ENCODE peak calls at places on chromosomes 7 and 10, in nine cellular contexts. One of them, this sample, is unnamed.

GRCh38 chr7:46123-46829 is 146.1 kb upstream of the FAM20C start:
- DNase-seq in stimulated activated CD4-positive, alpha-beta T cell treated with anti-CD3 and anti-CD28 coated beads, Interleukin-2, amount 100 ng/mL, for 24 hours: no peak
- DNase-seq in fibroblast of mammary gland: no peak
- DNase-seq in caudate nucleus: no peak
- DNase-seq in NB4: no peak
- DNase-seq in cerebellar nuclear complex: no peak
- DNase-seq in CMK: no peak
- DNase-seq in lung microvascular endothelial cell: no peak
- DNase-seq in AG04450: no peak
- DNase-seq in this sample: no peak

GRCh38 chr7:35993663-35994622 is 159.1 kb upstream of the EEPD1 start:
- DNase-seq in NB4: no peak
- DNase-seq in caudate nucleus: no peak
- DNase-seq in fibroblast of mammary gland: peak
- DNase-seq in cerebellar nuclear complex: no peak
- DNase-seq in AG04450: no peak
- DNase-seq in stimulated activated CD4-positive, alpha-beta T cell treated with anti-CD3 and anti-CD28 coated beads, Interleukin-2, amount 100 ng/mL, for 24 hours: no peak
- DNase-seq in CMK: no peak
- DNase-seq in lung microvascular endothelial cell: peak
- DNase-seq in this sample: peak

GRCh38 chr10:73183882-73184281 is 16.0 kb downstream of the FAM149B1 start:
- DNase-seq in CMK: no peak
- DNase-seq in stimulated activated CD4-positive, alpha-beta T cell treated with anti-CD3 and anti-CD28 coated beads, Interleukin-2, amount 100 ng/mL, for 24 hours: no peak
- DNase-seq in caudate nucleus: no peak
- DNase-seq in lung microvascular endothelial cell: no peak
- DNase-seq in fibroblast of mammary gland: peak
- DNase-seq in AG04450: no peak
- DNase-seq in cerebellar nuclear complex: no peak
- DNase-seq in NB4: no peak
- DNase-seq in this sample: peak

GRCh38 chr7:120799813-120800483 is 58.0 kb downstream of the TSPAN12 start:
- DNase-seq in AG04450: no peak
- DNase-seq in cerebellar nuclear complex: no peak
- DNase-seq in CMK: no peak
- DNase-seq in fibroblast of mammary gland: no peak
- DNase-seq in stimulated activated CD4-positive, alpha-beta T cell treated with anti-CD3 and anti-CD28 coated beads, Interleukin-2, amount 100 ng/mL, for 24 hours: no peak
- DNase-seq in lung microvascular endothelial cell: no peak
- DNase-seq in caudate nucleus: no peak
- DNase-seq in NB4: no peak
- DNase-seq in this sample: no peak

GRCh38 chr10:82811621-82812020 is 936.6 kb downstream of the NRG3 start:
- DNase-seq in CMK: no peak
- DNase-seq in cerebellar nuclear complex: no peak
- DNase-seq in fibroblast of mammary gland: peak
- DNase-seq in NB4: peak
- DNase-seq in caudate nucleus: no peak
- DNase-seq in lung microvascular endothelial cell: peak
- DNase-seq in stimulated activated CD4-positive, alpha-beta T cell treated with anti-CD3 and anti-CD28 coated beads, Interleukin-2, amount 100 ng/mL, for 24 hours: no peak
- DNase-seq in AG04450: no peak
- DNase-seq in this sample: peak

GRCh38 chr10:74056081-74056818 is 58.3 kb downstream of the VCL start:
- DNase-seq in CMK: no peak
- DNase-seq in fibroblast of mammary gland: peak
- DNase-seq in cerebellar nuclear complex: no peak
- DNase-seq in caudate nucleus: no peak
- DNase-seq in NB4: no peak
- DNase-seq in stimulated activated CD4-positive, alpha-beta T cell treated with anti-CD3 and anti-CD28 coated beads, Interleukin-2, amount 100 ng/mL, for 24 hours: peak
- DNase-seq in AG04450: peak
- DNase-seq in lung microvascular endothelial cell: peak
- DNase-seq in this sample: peak

GRCh38 chr10:3292601-3293000 is 120.0 kb upstream of the PITRM1 start:
- DNase-seq in lung microvascular endothelial cell: peak
- DNase-seq in fibroblast of mammary gland: peak
- DNase-seq in AG04450: no peak
- DNase-seq in caudate nucleus: no peak
- DNase-seq in cerebellar nuclear complex: no peak
- DNase-seq in NB4: no peak
- DNase-seq in stimulated activated CD4-positive, alpha-beta T cell treated with anti-CD3 and anti-CD28 coated beads, Interleukin-2, amount 100 ng/mL, for 24 hours: no peak
- DNase-seq in CMK: no peak
- DNase-seq in this sample: peak

GRCh38 chr7:123398931-123399330 is 135.5 kb downstream of the IQUB start:
- DNase-seq in caudate nucleus: no peak
- DNase-seq in lung microvascular endothelial cell: no peak
- DNase-seq in NB4: no peak
- DNase-seq in fibroblast of mammary gland: no peak
- DNase-seq in stimulated activated CD4-positive, alpha-beta T cell treated with anti-CD3 and anti-CD28 coated beads, Interleukin-2, amount 100 ng/mL, for 24 hours: no peak
- DNase-seq in cerebellar nuclear complex: no peak
- DNase-seq in CMK: no peak
- DNase-seq in AG04450: no peak
- DNase-seq in this sample: no peak

GRCh38 chr10:76317078-76317477 is 885.7 kb downstream of the LRMDA start:
- DNase-seq in lung microvascular endothelial cell: no peak
- DNase-seq in cerebellar nuclear complex: no peak
- DNase-seq in stimulated activated CD4-positive, alpha-beta T cell treated with anti-CD3 and anti-CD28 coated beads, Interleukin-2, amount 100 ng/mL, for 24 hours: no peak
- DNase-seq in caudate nucleus: no peak
- DNase-seq in CMK: no peak
- DNase-seq in fibroblast of mammary gland: no peak
- DNase-seq in AG04450: no peak
- DNase-seq in NB4: no peak
- DNase-seq in this sample: no peak

GRCh38 chr7:151795168-151795754 is 81.7 kb downstream of the PRKAG2 start:
- DNase-seq in CMK: no peak
- DNase-seq in caudate nucleus: no peak
- DNase-seq in lung microvascular endothelial cell: no peak
- DNase-seq in cerebellar nuclear complex: no peak
- DNase-seq in AG04450: no peak
- DNase-seq in stimulated activated CD4-positive, alpha-beta T cell treated with anti-CD3 and anti-CD28 coated beads, Interleukin-2, amount 100 ng/mL, for 24 hours: peak
- DNase-seq in fibroblast of mammary gland: no peak
- DNase-seq in NB4: no peak
- DNase-seq in this sample: no peak

GRCh38 chr7:14551326-14551725 is 351.2 kb downstream of the DGKB start:
- DNase-seq in AG04450: no peak
- DNase-seq in stimulated activated CD4-positive, alpha-beta T cell treated with anti-CD3 and anti-CD28 coated beads, Interleukin-2, amount 100 ng/mL, for 24 hours: no peak
- DNase-seq in lung microvascular endothelial cell: no peak
- DNase-seq in cerebellar nuclear complex: no peak
- DNase-seq in NB4: no peak
- DNase-seq in fibroblast of mammary gland: no peak
- DNase-seq in caudate nucleus: no peak
- DNase-seq in CMK: no peak
- DNase-seq in this sample: no peak

GRCh38 chr7:15652776-15653290 is 33.6 kb downstream of the MEOX2 start:
- DNase-seq in stimulated activated CD4-positive, alpha-beta T cell treated with anti-CD3 and anti-CD28 coated beads, Interleukin-2, amount 100 ng/mL, for 24 hours: no peak
- DNase-seq in AG04450: no peak
- DNase-seq in lung microvascular endothelial cell: peak
- DNase-seq in cerebellar nuclear complex: no peak
- DNase-seq in caudate nucleus: no peak
- DNase-seq in fibroblast of mammary gland: peak
- DNase-seq in NB4: no peak
- DNase-seq in CMK: no peak
- DNase-seq in this sample: no peak

GRCh38 chr7:5488286-5488878 is 64.7 kb upstream of the TNRC18 start:
- DNase-seq in CMK: no peak
- DNase-seq in cerebellar nuclear complex: no peak
- DNase-seq in fibroblast of mammary gland: no peak
- DNase-seq in stimulated activated CD4-positive, alpha-beta T cell treated with anti-CD3 and anti-CD28 coated beads, Interleukin-2, amount 100 ng/mL, for 24 hours: no peak
- DNase-seq in AG04450: no peak
- DNase-seq in NB4: peak
- DNase-seq in caudate nucleus: no peak
- DNase-seq in lung microvascular endothelial cell: no peak
- DNase-seq in this sample: no peak

GRCh38 chr7:107332488-107333269 is 137.2 kb upstream of the GPR22 start:
- DNase-seq in CMK: no peak
- DNase-seq in stimulated activated CD4-positive, alpha-beta T cell treated with anti-CD3 and anti-CD28 coated beads, Interleukin-2, amount 100 ng/mL, for 24 hours: no peak
- DNase-seq in cerebellar nuclear complex: no peak
- DNase-seq in caudate nucleus: no peak
- DNase-seq in AG04450: no peak
- DNase-seq in lung microvascular endothelial cell: no peak
- DNase-seq in fibroblast of mammary gland: no peak
- DNase-seq in NB4: peak
- DNase-seq in this sample: no peak

GRCh38 chr10:29039659-29040309 is 249.1 kb upstream of the LYZL1 start:
- DNase-seq in stimulated activated CD4-positive, alpha-beta T cell treated with anti-CD3 and anti-CD28 coated beads, Interleukin-2, amount 100 ng/mL, for 24 hours: no peak
- DNase-seq in lung microvascular endothelial cell: no peak
- DNase-seq in AG04450: peak
- DNase-seq in CMK: no peak
- DNase-seq in caudate nucleus: no peak
- DNase-seq in NB4: no peak
- DNase-seq in cerebellar nuclear complex: no peak
- DNase-seq in fibroblast of mammary gland: peak
- DNase-seq in this sample: peak

GRCh38 chr10:32692174-32692573 is 246.2 kb downstream of the CCDC7 start:
- DNase-seq in AG04450: peak
- DNase-seq in stimulated activated CD4-positive, alpha-beta T cell treated with anti-CD3 and anti-CD28 coated beads, Interleukin-2, amount 100 ng/mL, for 24 hours: no peak
- DNase-seq in CMK: no peak
- DNase-seq in fibroblast of mammary gland: peak
- DNase-seq in cerebellar nuclear complex: no peak
- DNase-seq in caudate nucleus: no peak
- DNase-seq in NB4: no peak
- DNase-seq in lung microvascular endothelial cell: no peak
- DNase-seq in this sample: peak

GRCh38 chr10:14325325-14325955 is 5.3 kb downstream of the FRMD4A start:
- DNase-seq in NB4: peak
- DNase-seq in stimulated activated CD4-positive, alpha-beta T cell treated with anti-CD3 and anti-CD28 coated beads, Interleukin-2, amount 100 ng/mL, for 24 hours: peak
- DNase-seq in CMK: peak
- DNase-seq in AG04450: no peak
- DNase-seq in lung microvascular endothelial cell: peak
- DNase-seq in caudate nucleus: no peak
- DNase-seq in fibroblast of mammary gland: peak
- DNase-seq in cerebellar nuclear complex: no peak
- DNase-seq in this sample: peak

GRCh38 chr10:103507235-103508191 is 14.0 kb downstream of the NEURL1 start:
- DNase-seq in NB4: peak
- DNase-seq in AG04450: no peak
- DNase-seq in caudate nucleus: no peak
- DNase-seq in CMK: no peak
- DNase-seq in fibroblast of mammary gland: no peak
- DNase-seq in lung microvascular endothelial cell: no peak
- DNase-seq in stimulated activated CD4-positive, alpha-beta T cell treated with anti-CD3 and anti-CD28 coated beads, Interleukin-2, amount 100 ng/mL, for 24 hours: no peak
- DNase-seq in cerebellar nuclear complex: no peak
- DNase-seq in this sample: no peak

GRCh38 chr10:121217331-121217730 is 366.2 kb downstream of the WDR11 start:
- DNase-seq in CMK: no peak
- DNase-seq in caudate nucleus: no peak
- DNase-seq in cerebellar nuclear complex: no peak
- DNase-seq in NB4: no peak
- DNase-seq in stimulated activated CD4-positive, alpha-beta T cell treated with anti-CD3 and anti-CD28 coated beads, Interleukin-2, amount 100 ng/mL, for 24 hours: no peak
- DNase-seq in AG04450: no peak
- DNase-seq in fibroblast of mammary gland: no peak
- DNase-seq in lung microvascular endothelial cell: no peak
- DNase-seq in this sample: no peak

GRCh38 chr10:108112218-108112617 is 947.7 kb upstream of the SORCS1 start:
- DNase-seq in caudate nucleus: no peak
- DNase-seq in cerebellar nuclear complex: no peak
- DNase-seq in NB4: peak
- DNase-seq in AG04450: no peak
- DNase-seq in fibroblast of mammary gland: peak
- DNase-seq in CMK: no peak
- DNase-seq in lung microvascular endothelial cell: peak
- DNase-seq in stimulated activated CD4-positive, alpha-beta T cell treated with anti-CD3 and anti-CD28 coated beads, Interleukin-2, amount 100 ng/mL, for 24 hours: no peak
- DNase-seq in this sample: no peak

GRCh38 chr7:43779032-43779812 is 20.7 kb downstream of the BLVRA start:
- DNase-seq in AG04450: no peak
- DNase-seq in NB4: no peak
- DNase-seq in caudate nucleus: no peak
- DNase-seq in cerebellar nuclear complex: no peak
- DNase-seq in stimulated activated CD4-positive, alpha-beta T cell treated with anti-CD3 and anti-CD28 coated beads, Interleukin-2, amount 100 ng/mL, for 24 hours: peak
- DNase-seq in CMK: no peak
- DNase-seq in lung microvascular endothelial cell: no peak
- DNase-seq in fibroblast of mammary gland: no peak
- DNase-seq in this sample: no peak

GRCh38 chr7:80060218-80060806 is 74.3 kb upstream of the GNAI1 start:
- DNase-seq in stimulated activated CD4-positive, alpha-beta T cell treated with anti-CD3 and anti-CD28 coated beads, Interleukin-2, amount 100 ng/mL, for 24 hours: no peak
- DNase-seq in cerebellar nuclear complex: no peak
- DNase-seq in fibroblast of mammary gland: peak
- DNase-seq in caudate nucleus: no peak
- DNase-seq in NB4: peak
- DNase-seq in CMK: no peak
- DNase-seq in AG04450: peak
- DNase-seq in lung microvascular endothelial cell: peak
- DNase-seq in this sample: peak

GRCh38 chr7:409344-410281 is 110.0 kb downstream of the PDGFA start:
- DNase-seq in NB4: no peak
- DNase-seq in lung microvascular endothelial cell: no peak
- DNase-seq in stimulated activated CD4-positive, alpha-beta T cell treated with anti-CD3 and anti-CD28 coated beads, Interleukin-2, amount 100 ng/mL, for 24 hours: no peak
- DNase-seq in CMK: no peak
- DNase-seq in cerebellar nuclear complex: no peak
- DNase-seq in caudate nucleus: no peak
- DNase-seq in AG04450: no peak
- DNase-seq in fibroblast of mammary gland: no peak
- DNase-seq in this sample: no peak